ENCODE peak calls at places on chromosomes 13 and 19, in ten cellular contexts. L, C, W, J, M, P, N, V, Y and H are unnamed samples.

GRCh38 chr19:47063874-47064273 is 15.4 kb upstream of the TMEM160 start:
- DNase-seq in P (no peak), J (no peak), W (no peak), V (no peak), C (no peak), Y (no peak), N (no peak), M (no peak), L (no peak), H (no peak)

GRCh38 chr19:19261350-19262189 is 11.5 kb downstream of the TM6SF2 start:
- DNase-seq in M (peak; percentile 26), V (no peak), Y (no peak), L (no peak), J (no peak), P (no peak), N (no peak), C (no peak), W (no peak), H (no peak)

GRCh38 chr19:46404039-46404883 is 9.1 kb downstream of the CCDC8 start:
- DNase-seq in P (peak; percentile 85), V (peak; percentile 74), N (no peak), L (peak; percentile 80), W (no peak), M (no peak), C (no peak), J (no peak), Y (no peak), H (peak; percentile 27)

GRCh38 chr19:39946532-39946931 is 12.1 kb upstream of the FCGBP start:
- DNase-seq in L (peak; percentile 1), P (no peak), V (no peak), J (no peak), N (no peak), Y (no peak), W (no peak), C (no peak), M (no peak), H (no peak)

GRCh38 chr13:37923236-37923635 is 53.7 kb upstream of the TRPC4 start:
- DNase-seq in V (no peak), W (no peak), C (no peak), J (no peak), Y (no peak), L (no peak), M (no peak), N (no peak), P (no peak), H (no peak)

GRCh38 chr19:18650468-18651001 is 13.7 kb downstream of the KLHL26 start:
- DNase-seq in V (peak; percentile 85), M (no peak), W (no peak), C (no peak), N (no peak), L (no peak), P (no peak), J (no peak), Y (no peak), H (no peak)

GRCh38 chr13:70893832-70894231 is 785.6 kb upstream of the KLHL1 start:
- DNase-seq in C (no peak), M (no peak), W (no peak), N (no peak), J (no peak), P (no peak), L (no peak), Y (no peak), V (no peak), H (no peak)

GRCh38 chr13:31162151-31163008 is 676 bp upstream of the HSPH1 start:
- DNase-seq in N (peak; percentile 100), M (peak; percentile 93), C (peak; percentile 91), Y (peak; percentile 94), V (peak; percentile 94), W (peak; percentile 96), P (peak; percentile 98), L (peak; percentile 95), J (peak; percentile 93), H (peak; percentile 100)

GRCh38 chr19:3066482-3067049 is 4.3 kb upstream of the TLE5 start:
- DNase-seq in M (no peak), W (no peak), V (no peak), L (no peak), J (no peak), C (no peak), N (no peak), P (no peak), Y (no peak), H (no peak)